ENCODE peak calls at places on chromosomes 5 and 9, in seven cellular contexts. Q is GM12865, H is AG09309, T is endodermal cell, L is prostate gland, E is left ventricle myocardium inferior, U is heart left ventricle. W is an unnamed sample.

GRCh38 chr9:132059351-132059750 is 20.3 kb downstream of the MED27 start:
- DNase-seq in Q (no peak), H (no peak), T (no peak), L (no peak), E (no peak), U (no peak), W (no peak)

GRCh38 chr5:173772407-173773059 is 115.6 kb upstream of the CPEB4 start:
- DNase-seq in Q (no peak), H (no peak), T (no peak), L (no peak), E (no peak), U (no peak), W (no peak)

GRCh38 chr9:12934515-12935301 is 159.9 kb downstream of the LURAP1L start:
- DNase-seq in Q (no peak), H (no peak), T (no peak), L (no peak), E (no peak), U (no peak), W (no peak)

GRCh38 chr5:136195971-136196577 is 3.1 kb upstream of the SMIM32 start:
- DNase-seq in Q (no peak), H (no peak), T (peak), L (peak), E (no peak), U (no peak), W (no peak)

GRCh38 chr9:128438343-128439109 is 17.3 kb upstream of the ODF2 start:
- DNase-seq in Q (peak), H (peak), T (peak), L (peak), E (peak), U (peak), W (peak)

GRCh38 chr9:14723301-14723700 is 768 bp upstream of the CER1 start:
- DNase-seq in Q (no peak), H (no peak), T (no peak), L (no peak), E (no peak), U (no peak), W (no peak)

GRCh38 chr5:135019314-135019713 is 14.7 kb downstream of the PITX1 start:
- DNase-seq in Q (no peak), H (no peak), T (no peak), L (no peak), E (no peak), U (no peak), W (no peak)

GRCh38 chr5:154479160-154479943 is 1.3 kb upstream of the HAND1 start:
- DNase-seq in Q (no peak), H (no peak), T (peak), L (no peak), E (no peak), U (no peak), W (no peak)

GRCh38 chr5:154178661-154179060 is 11.9 kb upstream of the GALNT10 start:
- DNase-seq in Q (no peak), H (no peak), T (no peak), L (peak), E (no peak), U (no peak), W (no peak)

GRCh38 chr9:92894711-92895362 is 17.0 kb upstream of the ZNF484 start:
- DNase-seq in Q (no peak), H (no peak), T (no peak), L (no peak), E (no peak), U (no peak), W (no peak)

GRCh38 chr9:123568691-123569342 is 212.8 kb downstream of the CRB2 start:
- DNase-seq in Q (no peak), H (peak), T (no peak), L (peak), E (peak), U (no peak), W (peak)

GRCh38 chr5:142095035-142095434 is 13.5 kb upstream of the NDFIP1 start:
- DNase-seq in Q (no peak), H (no peak), T (no peak), L (no peak), E (no peak), U (no peak), W (no peak)

GRCh38 chr5:159331099-159331973 is 1.0 kb upstream of the IL12B start:
- DNase-seq in Q (peak), H (no peak), T (peak), L (peak), E (peak), U (peak), W (peak)

GRCh38 chr9:85741112-85741874 is 461 bp downstream of the AGTPBP1 start:
- DNase-seq in Q (peak), H (no peak), T (peak), L (peak), E (no peak), U (no peak), W (no peak)

GRCh38 chr5:33631786-33632185 is 191.0 kb downstream of the TARS1 start:
- DNase-seq in Q (peak), H (no peak), T (no peak), L (no peak), E (no peak), U (no peak), W (peak)

GRCh38 chr5:136064510-136064909 is 35.7 kb downstream of the TGFBI start:
- DNase-seq in Q (no peak), H (no peak), T (peak), L (no peak), E (no peak), U (no peak), W (no peak)

GRCh38 chr5:148957591-148958202 is 105.2 kb downstream of the SH3TC2 start:
- DNase-seq in Q (peak), H (no peak), T (peak), L (no peak), E (peak), U (peak), W (peak)

GRCh38 chr5:72619251-72619650 is 112.0 kb upstream of the ZNF366 start:
- DNase-seq in Q (no peak), H (no peak), T (peak), L (no peak), E (no peak), U (no peak), W (no peak)

GRCh38 chr9:108072740-108073139 is 583.2 kb upstream of the KLF4 start:
- DNase-seq in Q (no peak), H (no peak), T (no peak), L (no peak), E (no peak), U (no peak), W (no peak)

GRCh38 chr9:94915476-94916450 is 189.3 kb downstream of the AOPEP start:
- DNase-seq in Q (no peak), H (no peak), T (peak), L (no peak), E (no peak), U (no peak), W (no peak)

GRCh38 chr9:26292943-26293342 is 599.7 kb downstream of the CAAP1 start:
- DNase-seq in Q (no peak), H (peak), T (no peak), L (no peak), E (no peak), U (no peak), W (peak)

GRCh38 chr9:130854835-130855234 is 19.8 kb downstream of the ABL1 start:
- DNase-seq in Q (no peak), H (no peak), T (no peak), L (no peak), E (no peak), U (no peak), W (no peak)
- TF ChIP-seq CTCF in Q (no peak), H (peak), T (peak), L (no peak), E (no peak), U (no peak), W (no peak)

GRCh38 chr5:6389397-6389796 is 11.1 kb upstream of the MED10 start:
- DNase-seq in Q (no peak), H (no peak), T (no peak), L (no peak), E (no peak), U (no peak), W (no peak)
- H3K4me3 ChIP-seq in Q (no peak), H (no peak), T (no peak), L (no peak), E (no peak), U (no peak), W (no peak)

GRCh38 chr5:91101777-91102379 is 281.2 kb downstream of the ARRDC3 start:
- DNase-seq in Q (peak), H (peak), T (peak), L (peak), E (peak), U (peak), W (peak)
- TF ChIP-seq CTCF in Q (peak), H (peak), T (peak), L (peak), E (peak), U (peak), W (peak)

DNA sequence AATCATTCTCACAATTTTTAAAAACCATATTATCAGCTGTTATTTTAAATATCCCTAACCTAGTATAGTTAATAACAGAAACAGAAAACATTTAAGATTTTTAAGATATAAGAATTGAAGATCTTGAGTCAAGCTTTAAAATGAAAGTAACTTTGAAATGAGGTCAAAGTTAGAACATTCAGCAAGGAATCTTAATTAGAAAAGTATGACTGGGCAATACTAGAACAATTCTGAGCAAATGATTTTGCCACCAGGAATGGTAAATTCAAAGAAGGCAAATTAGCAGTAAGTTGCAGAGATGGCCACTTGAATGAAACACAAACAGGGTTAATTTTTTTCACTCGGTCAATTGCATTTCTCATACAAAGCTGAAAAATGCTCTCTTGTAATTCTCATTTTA is 117.9 kb downstream of the NXNL2 start:
- DNase-seq in Q (no peak), H (no peak), T (no peak), L (no peak), E (no peak), U (no peak), W (peak)
- H3K4me3 ChIP-seq in Q (no peak), H (peak), T (no peak), L (no peak), E (no peak), U (no peak), W (no peak)

GRCh38 chr5:150312518-150312917 is 9.8 kb upstream of the ARSI start:
- DNase-seq in Q (no peak), H (no peak), T (no peak), L (no peak), E (no peak), U (no peak), W (no peak)

GRCh38 chr5:150309101-150309897 is 6.6 kb upstream of the ARSI start:
- DNase-seq in Q (peak), H (no peak), T (no peak), L (no peak), E (no peak), U (no peak), W (no peak)

GRCh38 chr5:150307617-150308426 is 5.1 kb upstream of the ARSI start:
- DNase-seq in Q (no peak), H (no peak), T (no peak), L (no peak), E (no peak), U (no peak), W (no peak)

GRCh38 chr5:150311015-150311692 is 8.4 kb upstream of the ARSI start:
- DNase-seq in Q (no peak), H (no peak), T (peak), L (no peak), E (no peak), U (no peak), W (no peak)

DNA sequence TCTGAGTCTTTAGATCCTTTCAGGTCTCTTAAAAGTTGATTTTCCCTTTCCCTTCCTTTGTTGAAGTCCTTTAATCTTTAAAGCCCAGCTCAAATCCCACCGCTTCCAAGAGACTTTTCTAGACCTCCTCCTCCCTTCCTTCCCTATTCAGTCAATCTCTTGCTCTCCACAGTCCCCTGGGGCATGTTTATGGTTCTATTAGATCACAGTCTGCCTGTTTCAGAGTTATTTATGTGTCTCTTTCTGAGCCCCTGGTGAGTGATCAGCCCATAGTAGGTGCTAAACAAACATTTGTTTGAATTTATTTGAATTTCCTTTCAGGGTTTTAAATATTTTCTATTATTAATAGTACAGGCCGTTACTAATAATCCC is 7.2 kb upstream of the ARSI start:
- DNase-seq in Q (no peak), H (no peak), T (no peak), L (no peak), E (no peak), U (no peak), W (no peak)
- TF ChIP-seq CTCF in Q (no peak), H (no peak), T (no peak), L (no peak), E (no peak), U (no peak), W (no peak)

DNA sequence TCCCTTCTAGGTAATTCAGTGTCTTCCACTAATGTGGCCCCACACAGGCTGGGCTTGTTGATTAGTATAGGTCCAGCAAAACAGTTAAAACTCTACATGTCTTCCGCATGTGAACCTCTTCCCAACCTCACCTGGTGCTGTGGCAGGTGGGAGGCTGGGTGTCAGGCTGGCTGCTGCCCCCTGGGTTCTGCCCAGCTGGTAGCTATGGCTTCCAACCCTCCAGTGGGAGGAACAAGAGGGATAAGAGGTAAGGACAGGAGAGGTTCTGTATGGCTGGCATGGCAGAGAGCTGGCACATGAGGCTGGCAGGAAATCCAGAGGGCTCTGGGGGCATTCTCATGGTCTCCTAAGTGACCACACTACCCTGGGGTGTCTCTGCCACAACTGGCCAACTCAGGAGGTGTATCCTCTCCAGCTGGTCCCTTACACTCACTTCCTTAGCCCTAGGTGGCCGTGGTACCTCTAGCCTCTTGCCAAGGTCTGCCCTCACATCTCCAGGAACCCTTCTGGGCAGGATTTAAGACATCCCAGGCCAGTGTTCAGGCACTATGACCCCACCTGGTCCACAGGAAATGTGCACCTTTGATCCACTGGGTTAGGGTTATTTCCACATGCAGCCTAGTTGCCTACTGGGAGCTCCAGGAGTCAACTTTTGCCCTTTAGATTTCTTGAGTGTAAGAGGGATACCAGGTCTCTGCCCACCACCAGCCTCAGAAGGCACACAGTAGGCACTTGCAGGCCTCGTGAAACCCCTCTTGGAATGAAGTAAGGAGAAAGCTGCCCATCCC is 41.7 kb downstream of the AHRR start:
- DNase-seq in Q (no peak), H (no peak), T (no peak), L (peak), E (no peak), U (no peak), W (no peak)
- H3K4me3 ChIP-seq in Q (no peak), H (no peak), T (no peak), L (no peak), E (no peak), U (no peak), W (no peak)

DNA sequence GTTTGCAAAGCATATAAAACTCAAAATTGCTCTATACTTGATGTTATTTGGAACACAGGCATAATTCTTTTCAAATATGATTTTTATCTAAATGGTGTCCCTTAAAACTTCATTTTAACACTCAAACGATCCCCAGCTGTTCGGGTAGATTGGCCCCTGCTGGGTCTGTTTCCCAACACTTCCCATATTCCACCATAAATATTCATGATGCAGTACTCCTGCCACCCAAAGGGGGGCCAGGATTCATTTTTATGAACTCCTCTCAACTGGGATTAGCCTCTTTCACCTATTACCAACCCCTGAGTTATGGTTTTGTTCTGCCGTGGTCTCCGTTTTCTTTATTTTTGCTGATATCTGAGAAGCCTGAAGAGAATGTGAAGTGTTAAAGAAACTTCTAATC is 383.9 kb downstream of the DMRT2 start:
- DNase-seq in Q (no peak), H (no peak), T (no peak), L (no peak), E (no peak), U (no peak), W (no peak)
- TF ChIP-seq CTCF in Q (no peak), H (peak), T (peak), L (no peak), E (peak), U (no peak), W (no peak)

GRCh38 chr9:122370303-122370702 is 521 bp upstream of the PTGS1 start:
- DNase-seq in Q (peak), H (no peak), T (no peak), L (no peak), E (no peak), U (no peak), W (no peak)
- H3K4me3 ChIP-seq in Q (no peak), H (no peak), T (no peak), L (no peak), E (peak), U (peak), W (no peak)

DNA sequence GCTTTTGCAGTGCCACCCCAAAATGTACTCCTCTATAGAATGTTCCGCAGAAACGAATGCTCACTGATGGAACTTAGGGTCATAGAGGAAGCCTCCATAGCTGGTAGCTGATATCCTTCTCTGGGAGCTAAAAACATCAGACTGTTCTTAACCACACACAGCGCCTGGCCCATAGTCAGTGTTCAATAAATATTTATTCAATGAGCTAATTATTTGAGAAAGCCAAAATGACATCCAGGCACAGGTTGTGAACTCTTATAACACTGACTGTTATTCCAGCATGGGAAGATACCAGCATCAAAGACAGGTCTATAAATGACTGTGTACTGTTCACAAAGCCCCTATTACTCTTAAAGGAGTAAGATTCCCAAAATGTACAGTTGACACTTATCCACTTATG is 12.9 kb downstream of the GDF9 start:
- DNase-seq in Q (no peak), H (no peak), T (no peak), L (no peak), E (no peak), U (no peak), W (no peak)
- TF ChIP-seq CTCF in Q (no peak), H (no peak), T (no peak), L (no peak), E (no peak), U (no peak), W (no peak)

W was measured in astrocyte of the spinal cord.